ENCODE peak calls at places on chromosomes 7 and 10, in nine cellular contexts. One of them, this sample, is unnamed.

GRCh38 chr10:72124984-72125383 is 36.6 kb upstream of the SPOCK2 start:
- DNase-seq in mammary epithelial cell: no peak
- DNase-seq in AG08395: peak; percentile 47
- DNase-seq in epithelial cell of esophagus: no peak
- DNase-seq in left cardiac atrium: no peak
- DNase-seq in brain microvascular endothelial cell: no peak
- DNase-seq in nucleus accumbens: no peak
- DNase-seq in GM13976: no peak
- DNase-seq in progenitor cell of endocrine pancreas: no peak
- DNase-seq in this sample: no peak

GRCh38 chr10:49502358-49502757 is 36.6 kb downstream of the ERCC6 start:
- DNase-seq in mammary epithelial cell: no peak
- DNase-seq in AG08395: no peak
- DNase-seq in epithelial cell of esophagus: no peak
- DNase-seq in left cardiac atrium: no peak
- DNase-seq in brain microvascular endothelial cell: no peak
- DNase-seq in nucleus accumbens: no peak
- DNase-seq in GM13976: no peak
- DNase-seq in progenitor cell of endocrine pancreas: no peak
- DNase-seq in this sample: no peak

GRCh38 chr10:8401531-8401930 is 347.0 kb downstream of the GATA3 start:
- DNase-seq in mammary epithelial cell: no peak
- DNase-seq in AG08395: no peak
- DNase-seq in epithelial cell of esophagus: no peak
- DNase-seq in left cardiac atrium: no peak
- DNase-seq in brain microvascular endothelial cell: no peak
- DNase-seq in nucleus accumbens: no peak
- DNase-seq in GM13976: no peak
- DNase-seq in progenitor cell of endocrine pancreas: no peak
- DNase-seq in this sample: no peak

GRCh38 chr7:131604841-131605279 is 48.4 kb upstream of the PODXL start:
- DNase-seq in mammary epithelial cell: peak; percentile 75
- DNase-seq in AG08395: peak; percentile 91
- DNase-seq in epithelial cell of esophagus: peak; percentile 15
- DNase-seq in left cardiac atrium: no peak
- DNase-seq in brain microvascular endothelial cell: peak; percentile 40
- DNase-seq in nucleus accumbens: no peak
- DNase-seq in GM13976: no peak
- DNase-seq in progenitor cell of endocrine pancreas: no peak
- DNase-seq in this sample: no peak

GRCh38 chr7:142855401-142855743 is 496 bp downstream of the EPHB6 start:
- DNase-seq in mammary epithelial cell: no peak
- DNase-seq in AG08395: no peak
- DNase-seq in epithelial cell of esophagus: no peak
- DNase-seq in left cardiac atrium: no peak
- DNase-seq in brain microvascular endothelial cell: no peak
- DNase-seq in nucleus accumbens: no peak
- DNase-seq in GM13976: no peak
- DNase-seq in progenitor cell of endocrine pancreas: no peak
- DNase-seq in this sample: no peak

GRCh38 chr7:111796671-111797070 is 234.4 kb upstream of the IMMP2L start:
- DNase-seq in mammary epithelial cell: peak; percentile 17
- DNase-seq in AG08395: no peak
- DNase-seq in epithelial cell of esophagus: peak; percentile 16
- DNase-seq in left cardiac atrium: no peak
- DNase-seq in brain microvascular endothelial cell: no peak
- DNase-seq in nucleus accumbens: no peak
- DNase-seq in GM13976: no peak
- DNase-seq in progenitor cell of endocrine pancreas: no peak
- DNase-seq in this sample: no peak

GRCh38 chr10:11740907-11741306 is 1.3 kb upstream of the ECHDC3 start:
- DNase-seq in mammary epithelial cell: no peak
- DNase-seq in AG08395: no peak
- DNase-seq in epithelial cell of esophagus: no peak
- DNase-seq in left cardiac atrium: no peak
- DNase-seq in brain microvascular endothelial cell: no peak
- DNase-seq in nucleus accumbens: no peak
- DNase-seq in GM13976: no peak
- DNase-seq in progenitor cell of endocrine pancreas: no peak
- DNase-seq in this sample: no peak

GRCh38 chr10:109992485-109992884 is 15.3 kb upstream of the ADD3 start:
- DNase-seq in mammary epithelial cell: no peak
- DNase-seq in AG08395: peak; percentile 49
- DNase-seq in epithelial cell of esophagus: no peak
- DNase-seq in left cardiac atrium: no peak
- DNase-seq in brain microvascular endothelial cell: peak; percentile 62
- DNase-seq in nucleus accumbens: no peak
- DNase-seq in GM13976: no peak
- DNase-seq in progenitor cell of endocrine pancreas: no peak
- DNase-seq in this sample: no peak

GRCh38 chr10:127911218-127911866 is 4.4 kb downstream of the PTPRE start:
- DNase-seq in mammary epithelial cell: no peak
- DNase-seq in AG08395: no peak
- DNase-seq in epithelial cell of esophagus: no peak
- DNase-seq in left cardiac atrium: peak; percentile 52
- DNase-seq in brain microvascular endothelial cell: no peak
- DNase-seq in nucleus accumbens: no peak
- DNase-seq in GM13976: no peak
- DNase-seq in progenitor cell of endocrine pancreas: no peak
- DNase-seq in this sample: no peak